ENCODE peak calls at places on chromosomes 7 and 10, in seven cellular contexts. N is HCT116, R is H1, S is SK-N-SH, Q is GM12878, B is HepG2, M is K562. J is an unnamed sample.

GRCh38 chr7:95687759-95688343 is 84.5 kb upstream of the DYNC1I1 start:
- DNase-seq in N (peak; percentile 48), R (no peak), S (no peak), Q (no peak), B (peak; percentile 44), M (peak; percentile 58), J (no peak)

GRCh38 chr7:1290262-1291039 is 57.8 kb downstream of the UNCX start:
- DNase-seq in N (no peak), R (peak; percentile 69), S (no peak), Q (no peak), B (no peak), M (no peak), J (peak; percentile 73)

GRCh38 chr7:50729962-50730361 is 52.7 kb downstream of the GRB10 start:
- DNase-seq in N (no peak), R (no peak), S (no peak), Q (no peak), B (no peak), M (no peak), J (no peak)

GRCh38 chr7:18509491-18509890 is 13.9 kb downstream of the HDAC9 start:
- DNase-seq in N (no peak), R (no peak), S (no peak), Q (no peak), B (no peak), M (no peak), J (no peak)

GRCh38 chr7:132577206-132578049 is 1.2 kb upstream of the PLXNA4 start:
- DNase-seq in N (no peak), R (peak; percentile 75), S (peak; percentile 95), Q (no peak), B (no peak), M (no peak), J (no peak)

GRCh38 chr7:150829426-150829825 is 22.9 kb upstream of the AOC1 start:
- DNase-seq in N (no peak), R (no peak), S (no peak), Q (no peak), B (no peak), M (no peak), J (no peak)

GRCh38 chr10:107442035-107442505 is 277.6 kb upstream of the SORCS1 start:
- DNase-seq in N (no peak), R (no peak), S (no peak), Q (peak; percentile 68), B (no peak), M (no peak), J (no peak)

GRCh38 chr7:140079121-140079536 is 16.4 kb upstream of the PARP12 start:
- DNase-seq in N (no peak), R (peak; percentile 68), S (peak; percentile 83), Q (no peak), B (peak; percentile 57), M (peak; percentile 52), J (no peak)

GRCh38 chr7:480531-481218 is 39.0 kb downstream of the PDGFA start:
- DNase-seq in N (no peak), R (peak; percentile 58), S (peak; percentile 73), Q (no peak), B (no peak), M (peak; percentile 54), J (no peak)

GRCh38 chr7:35983585-35983984 is 169.5 kb upstream of the EEPD1 start:
- DNase-seq in N (no peak), R (no peak), S (no peak), Q (no peak), B (no peak), M (no peak), J (no peak)

GRCh38 chr7:12951397-12951801 is 264.0 kb downstream of the ARL4A start:
- DNase-seq in N (peak; percentile 18), R (no peak), S (no peak), Q (no peak), B (no peak), M (peak; percentile 57), J (no peak)

GRCh38 chr7:41247128-41247865 is 455.6 kb downstream of the INHBA start:
- DNase-seq in N (peak; percentile 54), R (no peak), S (no peak), Q (no peak), B (no peak), M (no peak), J (no peak)

GRCh38 chr10:96491303-96491702 is 22.4 kb downstream of the TLL2 start:
- DNase-seq in N (no peak), R (no peak), S (peak; percentile 43), Q (no peak), B (no peak), M (peak; percentile 23), J (peak; percentile 41)

DNA sequence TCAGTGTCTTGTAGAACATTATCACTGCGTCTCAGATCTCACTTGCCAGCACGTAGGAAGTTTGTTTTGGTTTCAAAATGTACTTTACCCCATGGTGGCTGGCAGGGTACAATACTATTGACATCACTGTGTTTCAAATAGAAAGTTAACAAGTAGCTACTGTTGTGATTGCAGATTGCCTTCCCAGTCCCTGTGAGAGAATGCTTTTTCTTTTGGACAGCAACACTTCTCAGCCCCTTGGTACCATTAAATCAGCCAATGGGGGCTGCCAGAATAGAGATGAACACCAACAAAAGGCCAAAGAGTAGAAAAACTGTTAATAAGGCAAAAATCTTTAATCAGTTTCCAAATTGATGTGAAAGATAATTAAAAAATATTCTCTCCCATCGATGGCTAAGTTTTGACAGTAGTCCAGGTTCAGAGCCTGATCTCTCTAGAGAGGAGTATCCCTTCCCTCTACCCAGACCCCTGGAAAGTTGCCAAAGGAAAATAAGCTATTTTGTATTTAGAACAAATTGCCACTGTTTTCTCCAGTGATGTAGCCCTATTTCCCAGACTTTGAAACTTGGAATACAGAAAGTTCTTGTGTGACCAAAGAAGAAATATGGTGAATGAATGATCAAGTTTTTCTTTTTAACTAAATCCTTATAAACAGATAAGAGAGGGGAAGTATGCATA is 34.9 kb downstream of the SMNDC1 start:
- DNase-seq in N (no peak), R (no peak), S (no peak), Q (no peak), B (peak; percentile 59), M (no peak), J (no peak)
- TF ChIP-seq JUND in N (no peak), R (no peak), S (no peak), Q (no peak), B (no peak), M (no peak), J (no peak)

DNA sequence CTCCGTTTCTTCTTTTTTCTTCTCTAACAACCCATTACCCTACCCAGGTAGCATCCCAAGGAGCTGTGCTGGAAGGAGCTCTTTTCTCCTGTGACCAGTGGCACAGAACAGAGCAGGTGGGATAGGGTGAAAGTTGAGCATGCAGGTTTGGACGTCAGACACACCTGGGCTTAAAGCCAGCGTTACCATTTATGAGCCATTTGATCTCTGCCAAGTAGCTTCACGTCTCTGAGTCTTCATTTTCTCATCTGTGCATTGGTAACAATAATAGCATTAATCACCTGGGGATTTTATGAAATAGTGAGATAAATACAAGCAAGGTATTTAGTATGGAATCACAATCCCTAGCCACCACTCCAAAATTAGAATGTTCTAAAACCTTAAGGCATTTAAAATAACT is 515.9 kb downstream of the RPS24 start:
- DNase-seq in N (no peak), R (no peak), S (no peak), Q (no peak), B (no peak), M (no peak), J (no peak)
- TF ChIP-seq JUND in N (no peak), R (no peak), S (no peak), Q (no peak), B (no peak), M (no peak), J (no peak)

GRCh38 chr10:22697101-22697500 is 17.3 kb downstream of the PIP4K2A start:
- DNase-seq in N (no peak), R (no peak), S (no peak), Q (no peak), B (no peak), M (no peak), J (no peak)

GRCh38 chr10:22690614-22691431 is 23.6 kb downstream of the PIP4K2A start:
- DNase-seq in N (no peak), R (no peak), S (no peak), Q (no peak), B (no peak), M (no peak), J (no peak)

GRCh38 chr10:22690158-22690557 is 24.2 kb downstream of the PIP4K2A start:
- DNase-seq in N (no peak), R (no peak), S (no peak), Q (no peak), B (no peak), M (no peak), J (no peak)

GRCh38 chr10:22693860-22694259 is 20.5 kb downstream of the PIP4K2A start:
- DNase-seq in N (no peak), R (no peak), S (no peak), Q (no peak), B (no peak), M (no peak), J (no peak)

GRCh38 chr10:22693371-22693784 is 21.0 kb downstream of the PIP4K2A start:
- DNase-seq in N (no peak), R (no peak), S (no peak), Q (no peak), B (no peak), M (peak; percentile 82), J (no peak)
- TF ChIP-seq JUND in N (no peak), R (no peak), S (peak; percentile 36), Q (no peak), B (no peak), M (peak; percentile 94), J (no peak)

DNA sequence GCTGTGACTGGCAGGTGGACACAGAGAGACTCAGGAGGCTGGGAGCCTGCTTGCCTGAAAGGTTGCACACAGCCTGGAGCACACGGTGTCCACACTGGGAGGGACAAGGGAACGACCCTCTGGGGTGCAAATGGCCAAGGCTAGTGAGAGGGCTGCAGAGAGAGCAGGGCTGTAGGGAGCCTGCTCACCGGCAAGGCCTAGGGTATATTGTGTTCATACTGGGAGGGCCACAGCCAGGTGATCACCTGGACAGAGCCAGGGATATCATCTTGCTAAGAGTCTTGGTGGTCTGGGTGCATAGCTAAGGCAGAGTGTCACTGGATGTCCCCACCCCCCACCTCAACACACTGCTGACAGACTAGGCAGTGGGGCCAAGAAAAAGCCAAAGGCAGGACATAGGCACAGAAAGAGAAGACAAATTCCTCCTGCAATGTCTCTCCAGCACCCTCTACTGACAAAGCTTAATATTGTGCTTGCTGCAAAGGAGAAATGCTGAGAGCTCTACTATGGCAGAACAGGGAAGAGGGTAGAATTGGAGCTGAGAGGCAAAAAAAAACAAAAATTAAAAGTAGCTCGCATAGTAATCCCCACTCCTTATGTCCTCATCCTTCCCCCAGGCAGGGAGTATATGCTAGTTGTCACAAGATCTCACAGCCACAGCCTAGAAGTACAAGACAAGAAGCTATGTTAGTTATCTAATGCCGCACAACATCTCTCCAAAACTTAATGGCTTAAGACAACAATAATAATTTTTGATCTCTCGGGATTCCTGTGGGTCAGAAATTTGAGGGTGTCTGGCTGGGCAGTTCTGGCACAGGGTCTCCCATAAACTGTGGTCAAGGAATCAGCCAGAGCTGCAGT is 40.0 kb downstream of the CPVL start:
- DNase-seq in N (peak; percentile 39), R (no peak), S (peak; percentile 43), Q (no peak), B (peak; percentile 56), M (peak; percentile 46), J (peak; percentile 90)
- TF ChIP-seq JUND in N (no peak), R (no peak), S (no peak), Q (no peak), B (no peak), M (no peak), J (no peak)

GRCh38 chr7:37698782-37699181 is 15.2 kb downstream of the GPR141 start:
- DNase-seq in N (no peak), R (no peak), S (no peak), Q (no peak), B (no peak), M (no peak), J (no peak)

GRCh38 chr7:37694208-37695080 is 10.9 kb downstream of the GPR141 start:
- DNase-seq in N (no peak), R (no peak), S (no peak), Q (no peak), B (no peak), M (no peak), J (no peak)

GRCh38 chr7:37698271-37698670 is 14.7 kb downstream of the GPR141 start:
- DNase-seq in N (no peak), R (no peak), S (no peak), Q (no peak), B (no peak), M (peak; percentile 5), J (no peak)
- TF ChIP-seq JUND in N (no peak), R (no peak), S (no peak), Q (no peak), B (no peak), M (no peak), J (no peak)